ENCODE peak calls at places on chromosome 10, in seven cellular contexts. G, C, J, M, R, S and I are unnamed samples.

GRCh38 chr10:133123746-133124356 is 36.1 kb downstream of the ADGRA1 start:
- DNase-seq in M (no peak), J (no peak), G (no peak), C (no peak), S (no peak), R (no peak), I (no peak)

GRCh38 chr10:123160311-123160980 is 6.2 kb downstream of the BUB3 start:
- DNase-seq in C (no peak), S (no peak), G (no peak), R (no peak), M (no peak), J (no peak), I (no peak)

GRCh38 chr10:475709-476457 is 213.6 kb downstream of the DIP2C start:
- DNase-seq in S (no peak), J (no peak), C (no peak), R (no peak), G (no peak), M (no peak), I (no peak)

GRCh38 chr10:70060389-70060788 is 7.7 kb downstream of the MACROH2A2 start:
- DNase-seq in J (no peak), G (no peak), S (no peak), C (no peak), R (no peak), M (no peak), I (no peak)

GRCh38 chr10:86349940-86350630 is 16.5 kb downstream of the GRID1 start:
- DNase-seq in J (no peak), R (no peak), G (no peak), C (no peak), M (no peak), S (no peak), I (no peak)

GRCh38 chr10:30368065-30368718 is 19.1 kb upstream of the MTPAP start:
- DNase-seq in G (no peak), J (no peak), M (no peak), C (no peak), S (no peak), R (no peak), I (no peak)

GRCh38 chr10:117681104-117681503 is 138.6 kb downstream of the EMX2 start:
- DNase-seq in S (no peak), R (no peak), G (no peak), J (no peak), C (no peak), M (no peak), I (no peak)

GRCh38 chr10:35006836-35007235 is 83.3 kb downstream of the CUL2 start:
- DNase-seq in M (no peak), G (no peak), R (no peak), C (no peak), J (no peak), S (no peak), I (no peak)

GRCh38 chr10:47121336-47121735 is 178.7 kb upstream of the GDF10 start:
- DNase-seq in G (no peak), S (no peak), C (no peak), R (no peak), J (no peak), M (no peak), I (no peak)

GRCh38 chr10:72344932-72345331 is 9.8 kb downstream of the DNAJB12 start:
- DNase-seq in C (no peak), J (no peak), G (no peak), S (no peak), R (no peak), M (no peak), I (no peak)

GRCh38 chr10:1033601-1034000 is 7.9 kb upstream of the IDI2 start:
- DNase-seq in G (no peak), J (no peak), M (no peak), S (no peak), R (no peak), C (no peak), I (no peak)

GRCh38 chr10:132641401-132641800 is 103.8 kb downstream of the INPP5A start:
- DNase-seq in C (peak), R (no peak), M (no peak), J (no peak), S (no peak), G (no peak), I (no peak)